ENCODE peak calls at places on chromosomes 5 and 9, in seven cellular contexts. One of them, this sample, is unnamed.

GRCh38 chr5:10595678-10596309 is 31.9 kb downstream of the ANKRD33B start:
- DNase-seq in lower leg skin: peak; percentile 87
- DNase-seq in Caco-2: no peak
- DNase-seq in CD4-positive, alpha-beta T cell: no peak
- DNase-seq in cardiac muscle cell: no peak
- DNase-seq in anterior cingulate cortex: no peak
- DNase-seq in T follicular helper cell: no peak
- DNase-seq in this sample: no peak

GRCh38 chr9:14061921-14062320 is 252.0 kb downstream of the NFIB start:
- DNase-seq in lower leg skin: no peak
- DNase-seq in Caco-2: no peak
- DNase-seq in CD4-positive, alpha-beta T cell: no peak
- DNase-seq in cardiac muscle cell: no peak
- DNase-seq in anterior cingulate cortex: no peak
- DNase-seq in T follicular helper cell: no peak
- DNase-seq in this sample: no peak

GRCh38 chr5:160539431-160539830 is 117.8 kb downstream of the PTTG1 start:
- DNase-seq in lower leg skin: no peak
- DNase-seq in Caco-2: no peak
- DNase-seq in CD4-positive, alpha-beta T cell: no peak
- DNase-seq in cardiac muscle cell: no peak
- DNase-seq in anterior cingulate cortex: no peak
- DNase-seq in T follicular helper cell: no peak
- DNase-seq in this sample: no peak

GRCh38 chr5:169909945-169910344 is 70.3 kb downstream of the INSYN2B start:
- DNase-seq in lower leg skin: no peak
- DNase-seq in Caco-2: no peak
- DNase-seq in CD4-positive, alpha-beta T cell: no peak
- DNase-seq in cardiac muscle cell: no peak
- DNase-seq in anterior cingulate cortex: no peak
- DNase-seq in T follicular helper cell: no peak
- DNase-seq in this sample: no peak

GRCh38 chr9:24245988-24246387 is 299.7 kb downstream of the IZUMO3 start:
- DNase-seq in lower leg skin: no peak
- DNase-seq in Caco-2: no peak
- DNase-seq in CD4-positive, alpha-beta T cell: no peak
- DNase-seq in cardiac muscle cell: peak; percentile 45
- DNase-seq in anterior cingulate cortex: no peak
- DNase-seq in T follicular helper cell: no peak
- DNase-seq in this sample: no peak

GRCh38 chr5:177369050-177369912 is 11.6 kb downstream of the RGS14 start:
- DNase-seq in lower leg skin: no peak
- DNase-seq in Caco-2: no peak
- DNase-seq in CD4-positive, alpha-beta T cell: no peak
- DNase-seq in cardiac muscle cell: peak; percentile 61
- DNase-seq in anterior cingulate cortex: no peak
- DNase-seq in T follicular helper cell: no peak
- DNase-seq in this sample: peak; percentile 15

GRCh38 chr9:120839146-120839545 is 3.6 kb downstream of the PSMD5 start:
- DNase-seq in lower leg skin: no peak
- DNase-seq in Caco-2: no peak
- DNase-seq in CD4-positive, alpha-beta T cell: no peak
- DNase-seq in cardiac muscle cell: no peak
- DNase-seq in anterior cingulate cortex: no peak
- DNase-seq in T follicular helper cell: no peak
- DNase-seq in this sample: no peak

GRCh38 chr5:148539851-148540250 is 114.5 kb downstream of the HTR4 start:
- DNase-seq in lower leg skin: no peak
- DNase-seq in Caco-2: no peak
- DNase-seq in CD4-positive, alpha-beta T cell: no peak
- DNase-seq in cardiac muscle cell: no peak
- DNase-seq in anterior cingulate cortex: no peak
- DNase-seq in T follicular helper cell: no peak
- DNase-seq in this sample: no peak

GRCh38 chr9:98378206-98379193 is 123.1 kb upstream of the TBC1D2 start:
- DNase-seq in lower leg skin: no peak
- DNase-seq in Caco-2: no peak
- DNase-seq in CD4-positive, alpha-beta T cell: no peak
- DNase-seq in cardiac muscle cell: no peak
- DNase-seq in anterior cingulate cortex: no peak
- DNase-seq in T follicular helper cell: no peak
- DNase-seq in this sample: no peak

GRCh38 chr5:176846335-176847140 is 36.2 kb downstream of the UNC5A start:
- DNase-seq in lower leg skin: no peak
- DNase-seq in Caco-2: no peak
- DNase-seq in CD4-positive, alpha-beta T cell: no peak
- DNase-seq in cardiac muscle cell: no peak
- DNase-seq in anterior cingulate cortex: no peak
- DNase-seq in T follicular helper cell: no peak
- DNase-seq in this sample: no peak

GRCh38 chr5:128083811-128084227 is 253 bp downstream of the SLC12A2 start:
- DNase-seq in lower leg skin: no peak
- DNase-seq in Caco-2: no peak
- DNase-seq in CD4-positive, alpha-beta T cell: no peak
- DNase-seq in cardiac muscle cell: no peak
- DNase-seq in anterior cingulate cortex: no peak
- DNase-seq in T follicular helper cell: no peak
- DNase-seq in this sample: no peak

GRCh38 chr5:167998148-167998767 is 293.2 kb upstream of the WWC1 start:
- DNase-seq in lower leg skin: no peak
- DNase-seq in Caco-2: no peak
- DNase-seq in CD4-positive, alpha-beta T cell: no peak
- DNase-seq in cardiac muscle cell: no peak
- DNase-seq in anterior cingulate cortex: no peak
- DNase-seq in T follicular helper cell: no peak
- DNase-seq in this sample: no peak

GRCh38 chr5:88396635-88397285 is 128.1 kb upstream of the TMEM161B start:
- DNase-seq in lower leg skin: no peak
- DNase-seq in Caco-2: no peak
- DNase-seq in CD4-positive, alpha-beta T cell: no peak
- DNase-seq in cardiac muscle cell: no peak
- DNase-seq in anterior cingulate cortex: no peak
- DNase-seq in T follicular helper cell: no peak
- DNase-seq in this sample: no peak

GRCh38 chr5:19802686-19803085 is 185.3 kb downstream of the CDH18 start:
- DNase-seq in lower leg skin: no peak
- DNase-seq in Caco-2: no peak
- DNase-seq in CD4-positive, alpha-beta T cell: no peak
- DNase-seq in cardiac muscle cell: no peak
- DNase-seq in anterior cingulate cortex: no peak
- DNase-seq in T follicular helper cell: no peak
- DNase-seq in this sample: no peak

GRCh38 chr5:43150748-43151147 is 30.0 kb downstream of the ZNF131 start:
- DNase-seq in lower leg skin: no peak
- DNase-seq in Caco-2: no peak
- DNase-seq in CD4-positive, alpha-beta T cell: no peak
- DNase-seq in cardiac muscle cell: no peak
- DNase-seq in anterior cingulate cortex: no peak
- DNase-seq in T follicular helper cell: no peak
- DNase-seq in this sample: no peak

GRCh38 chr9:130882696-130883225 is 13.9 kb downstream of the QRFP start:
- DNase-seq in lower leg skin: no peak
- DNase-seq in Caco-2: no peak
- DNase-seq in CD4-positive, alpha-beta T cell: no peak
- DNase-seq in cardiac muscle cell: no peak
- DNase-seq in anterior cingulate cortex: no peak
- DNase-seq in T follicular helper cell: no peak
- DNase-seq in this sample: no peak

GRCh38 chr9:77516781-77517180 is 131.3 kb downstream of the GNA14 start:
- DNase-seq in lower leg skin: no peak
- DNase-seq in Caco-2: no peak
- DNase-seq in CD4-positive, alpha-beta T cell: no peak
- DNase-seq in cardiac muscle cell: no peak
- DNase-seq in anterior cingulate cortex: peak; percentile 4
- DNase-seq in T follicular helper cell: no peak
- DNase-seq in this sample: no peak

GRCh38 chr9:101582593-101582992 is 12.2 kb downstream of the PPP3R2 start:
- DNase-seq in lower leg skin: no peak
- DNase-seq in Caco-2: no peak
- DNase-seq in CD4-positive, alpha-beta T cell: no peak
- DNase-seq in cardiac muscle cell: no peak
- DNase-seq in anterior cingulate cortex: no peak
- DNase-seq in T follicular helper cell: no peak
- DNase-seq in this sample: no peak

GRCh38 chr5:39216621-39217020 is 2.7 kb downstream of the FYB1 start:
- DNase-seq in lower leg skin: no peak
- DNase-seq in Caco-2: no peak
- DNase-seq in CD4-positive, alpha-beta T cell: no peak
- DNase-seq in cardiac muscle cell: no peak
- DNase-seq in anterior cingulate cortex: no peak
- DNase-seq in T follicular helper cell: no peak
- DNase-seq in this sample: no peak

GRCh38 chr5:119418782-119419101 is 33.6 kb upstream of the HSD17B4 start:
- DNase-seq in lower leg skin: no peak
- DNase-seq in Caco-2: no peak
- DNase-seq in CD4-positive, alpha-beta T cell: no peak
- DNase-seq in cardiac muscle cell: no peak
- DNase-seq in anterior cingulate cortex: no peak
- DNase-seq in T follicular helper cell: no peak
- DNase-seq in this sample: no peak

GRCh38 chr5:161544350-161544765 is 2.2 kb downstream of the GABRB2 start:
- DNase-seq in lower leg skin: peak; percentile 82
- DNase-seq in Caco-2: peak; percentile 42
- DNase-seq in CD4-positive, alpha-beta T cell: no peak
- DNase-seq in cardiac muscle cell: peak; percentile 69
- DNase-seq in anterior cingulate cortex: peak; percentile 31
- DNase-seq in T follicular helper cell: no peak
- DNase-seq in this sample: peak; percentile 31

GRCh38 chr5:34022131-34022705 is 14.4 kb upstream of the AMACR start:
- DNase-seq in lower leg skin: no peak
- DNase-seq in Caco-2: no peak
- DNase-seq in CD4-positive, alpha-beta T cell: no peak
- DNase-seq in cardiac muscle cell: no peak
- DNase-seq in anterior cingulate cortex: no peak
- DNase-seq in T follicular helper cell: no peak
- DNase-seq in this sample: no peak

GRCh38 chr5:4700082-4700481 is 440.0 kb upstream of the ADAMTS16 start:
- DNase-seq in lower leg skin: peak; percentile 92
- DNase-seq in Caco-2: peak; percentile 62
- DNase-seq in CD4-positive, alpha-beta T cell: no peak
- DNase-seq in cardiac muscle cell: peak; percentile 83
- DNase-seq in anterior cingulate cortex: peak; percentile 56
- DNase-seq in T follicular helper cell: no peak
- DNase-seq in this sample: peak; percentile 1

GRCh38 chr5:135194573-135195266 is 160.7 kb upstream of the PITX1 start:
- DNase-seq in lower leg skin: peak; percentile 42
- DNase-seq in Caco-2: no peak
- DNase-seq in CD4-positive, alpha-beta T cell: no peak
- DNase-seq in cardiac muscle cell: no peak
- DNase-seq in anterior cingulate cortex: no peak
- DNase-seq in T follicular helper cell: no peak
- DNase-seq in this sample: no peak

GRCh38 chr9:127832248-127832647 is 22.2 kb downstream of the ENG start:
- DNase-seq in lower leg skin: no peak
- DNase-seq in Caco-2: no peak
- DNase-seq in CD4-positive, alpha-beta T cell: no peak
- DNase-seq in cardiac muscle cell: no peak
- DNase-seq in anterior cingulate cortex: no peak
- DNase-seq in T follicular helper cell: no peak
- DNase-seq in this sample: no peak

GRCh38 chr5:96794757-96795156 is 13.0 kb downstream of the ERAP1 start:
- DNase-seq in lower leg skin: no peak
- DNase-seq in Caco-2: no peak
- DNase-seq in CD4-positive, alpha-beta T cell: no peak
- DNase-seq in cardiac muscle cell: no peak
- DNase-seq in anterior cingulate cortex: no peak
- DNase-seq in T follicular helper cell: no peak
- DNase-seq in this sample: no peak

GRCh38 chr5:10149911-10150310 is 99.8 kb downstream of the ATPSCKMT start:
- DNase-seq in lower leg skin: no peak
- DNase-seq in Caco-2: no peak
- DNase-seq in CD4-positive, alpha-beta T cell: no peak
- DNase-seq in cardiac muscle cell: no peak
- DNase-seq in anterior cingulate cortex: no peak
- DNase-seq in T follicular helper cell: no peak
- DNase-seq in this sample: no peak

GRCh38 chr5:63008195-63008594 is 429.6 kb downstream of the LRRC70 start:
- DNase-seq in lower leg skin: no peak
- DNase-seq in Caco-2: no peak
- DNase-seq in CD4-positive, alpha-beta T cell: no peak
- DNase-seq in cardiac muscle cell: no peak
- DNase-seq in anterior cingulate cortex: no peak
- DNase-seq in T follicular helper cell: no peak
- DNase-seq in this sample: no peak

GRCh38 chr5:154258531-154259217 is 68.1 kb downstream of the GALNT10 start:
- DNase-seq in lower leg skin: no peak
- DNase-seq in Caco-2: no peak
- DNase-seq in CD4-positive, alpha-beta T cell: no peak
- DNase-seq in cardiac muscle cell: no peak
- DNase-seq in anterior cingulate cortex: no peak
- DNase-seq in T follicular helper cell: no peak
- DNase-seq in this sample: no peak

GRCh38 chr9:114214686-114215397 is 59.5 kb downstream of the COL27A1 start:
- DNase-seq in lower leg skin: no peak
- DNase-seq in Caco-2: no peak
- DNase-seq in CD4-positive, alpha-beta T cell: no peak
- DNase-seq in cardiac muscle cell: no peak
- DNase-seq in anterior cingulate cortex: no peak
- DNase-seq in T follicular helper cell: no peak
- DNase-seq in this sample: no peak

GRCh38 chr5:109748545-109748944 is 58.8 kb downstream of the MAN2A1 start:
- DNase-seq in lower leg skin: no peak
- DNase-seq in Caco-2: no peak
- DNase-seq in CD4-positive, alpha-beta T cell: no peak
- DNase-seq in cardiac muscle cell: no peak
- DNase-seq in anterior cingulate cortex: no peak
- DNase-seq in T follicular helper cell: no peak
- DNase-seq in this sample: no peak

GRCh38 chr5:56110646-56111403 is 116.1 kb upstream of the IL6ST start:
- DNase-seq in lower leg skin: no peak
- DNase-seq in Caco-2: no peak
- DNase-seq in CD4-positive, alpha-beta T cell: no peak
- DNase-seq in cardiac muscle cell: no peak
- DNase-seq in anterior cingulate cortex: no peak
- DNase-seq in T follicular helper cell: no peak
- DNase-seq in this sample: no peak

GRCh38 chr9:99130069-99130468 is 25.2 kb downstream of the TGFBR1 start:
- DNase-seq in lower leg skin: no peak
- DNase-seq in Caco-2: no peak
- DNase-seq in CD4-positive, alpha-beta T cell: no peak
- DNase-seq in cardiac muscle cell: no peak
- DNase-seq in anterior cingulate cortex: no peak
- DNase-seq in T follicular helper cell: no peak
- DNase-seq in this sample: peak; percentile 77

GRCh38 chr5:124751031-124751430 is 4.6 kb upstream of the ZNF608 start:
- DNase-seq in lower leg skin: no peak
- DNase-seq in Caco-2: no peak
- DNase-seq in CD4-positive, alpha-beta T cell: no peak
- DNase-seq in cardiac muscle cell: no peak
- DNase-seq in anterior cingulate cortex: no peak
- DNase-seq in T follicular helper cell: no peak
- DNase-seq in this sample: no peak

GRCh38 chr5:4563400-4563799 is 576.7 kb upstream of the ADAMTS16 start:
- DNase-seq in lower leg skin: no peak
- DNase-seq in Caco-2: no peak
- DNase-seq in CD4-positive, alpha-beta T cell: no peak
- DNase-seq in cardiac muscle cell: peak; percentile 44
- DNase-seq in anterior cingulate cortex: no peak
- DNase-seq in T follicular helper cell: no peak
- DNase-seq in this sample: peak; percentile 43

GRCh38 chr5:132747064-132747692 is at the start of gene CCNI2:
- DNase-seq in lower leg skin: no peak
- DNase-seq in Caco-2: no peak
- DNase-seq in CD4-positive, alpha-beta T cell: peak; percentile 55
- DNase-seq in cardiac muscle cell: peak; percentile 25
- DNase-seq in anterior cingulate cortex: peak; percentile 28
- DNase-seq in T follicular helper cell: peak; percentile 56
- DNase-seq in this sample: no peak